ENCODE peak calls at places on chromosome 14, in eight cellular contexts. N is H9; F is CD8-positive, alpha-beta T cell; T is Caco-2; W is lower lobe of right lung; Y is uterus; U is testis; Z is tibial nerve. J is an unnamed sample. For H3K4me1, the result is how much of the 10 kb centered on the place peaks cover.

GRCh38 chr14:93046696-93047050 is 69.1 kb downstream of the ITPK1 start:
- DNase-seq in F (no peak), Y (no peak), U (no peak), N (no peak), Z (no peak), W (no peak), T (no peak), J (no peak)

GRCh38 chr14:79724934-79725717 is 486.2 kb downstream of the DIO2 start:
- DNase-seq in T (no peak), W (no peak), Y (no peak), Z (no peak), U (no peak), N (no peak), F (no peak), J (no peak)

GRCh38 chr14:86430807-86431206 is 900.9 kb downstream of the FLRT2 start:
- DNase-seq in N (no peak), T (no peak), U (no peak), W (no peak), Z (no peak), F (no peak), Y (no peak), J (no peak)

GRCh38 chr14:104752338-104752734 is 611 bp upstream of the SIVA1 start:
- DNase-seq in Z (no peak), N (no peak), U (no peak), W (no peak), T (no peak), Y (peak), F (no peak), J (no peak)

GRCh38 chr14:38138581-38139138 is 69.0 kb upstream of the SSTR1 start:
- DNase-seq in U (no peak), Z (no peak), F (no peak), Y (no peak), N (no peak), W (no peak), T (no peak), J (no peak)

GRCh38 chr14:26601856-26602255 is 4.0 kb upstream of the NOVA1 start:
- DNase-seq in N (no peak), W (no peak), U (no peak), T (no peak), Y (no peak), Z (no peak), F (no peak), J (no peak)

GRCh38 chr14:52268191-52269061 is 928 bp downstream of the PTGDR start:
- DNase-seq in F (no peak), T (peak), N (peak), W (no peak), U (no peak), Z (no peak), Y (peak), J (no peak)

GRCh38 chr14:71449316-71450055 is 482.7 kb upstream of the RGS6 start:
- DNase-seq in Z (no peak), T (no peak), U (no peak), F (no peak), Y (no peak), W (no peak), N (no peak), J (no peak)

GRCh38 chr14:76490735-76491134 is 114.8 kb downstream of the ESRRB start:
- DNase-seq in Z (no peak), T (no peak), W (no peak), N (no peak), Y (no peak), F (no peak), U (no peak), J (no peak)

GRCh38 chr14:74519316-74520074 is 25.9 kb downstream of the ISCA2 start:
- DNase-seq in F (no peak), W (peak), N (no peak), T (no peak), U (no peak), Z (no peak), Y (no peak), J (no peak)

GRCh38 chr14:83733670-83734069 is 1796.3 kb upstream of the FLRT2 start:
- DNase-seq in T (no peak), U (no peak), Z (no peak), F (no peak), Y (no peak), W (no peak), N (no peak), J (no peak)

GRCh38 chr14:28240909-28241308 is 525.7 kb upstream of the FOXG1 start:
- DNase-seq in F (no peak), T (no peak), Z (no peak), N (no peak), W (no peak), U (no peak), Y (no peak), J (no peak)

DNA sequence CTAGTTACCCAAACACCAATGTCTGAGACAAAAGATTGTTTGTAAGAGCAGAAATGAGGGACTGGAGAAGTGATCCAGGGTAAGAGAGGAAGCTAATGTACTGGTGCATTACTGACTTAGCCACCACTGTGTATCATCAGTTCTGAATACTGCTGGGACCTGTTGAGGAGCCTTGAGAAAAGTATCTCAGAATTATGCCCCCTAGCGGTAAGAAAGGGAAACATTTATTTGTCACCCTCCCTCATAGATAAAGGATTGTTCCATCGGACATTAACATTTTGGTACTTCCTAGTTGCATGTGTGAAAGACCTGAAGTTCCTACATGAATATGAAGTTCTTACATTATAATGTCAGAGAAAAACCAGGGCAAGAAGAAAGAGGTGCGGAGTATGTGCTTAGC is 612.5 kb downstream of the FSCB start:
- DNase-seq in W (no peak), Z (no peak), F (no peak), N (no peak), T (peak), U (no peak), Y (no peak), J (no peak)
- TF ChIP-seq CTCF in W (peak), Z (peak), F (no peak), N (peak), T (peak), U (no peak), Y (no peak), J (no peak)

GRCh38 chr14:55577229-55577628 is 2.8 kb upstream of the KTN1 start:
- DNase-seq in U (no peak), F (no peak), N (no peak), T (no peak), W (no peak), Y (no peak), Z (no peak), J (no peak)

GRCh38 chr14:55580401-55581010 is 499 bp downstream of the KTN1 start:
- DNase-seq in N (peak), F (peak), U (peak), Y (peak), T (peak), W (peak), Z (no peak), J (no peak)

GRCh38 chr14:55581011-55581806 is 1.2 kb downstream of the KTN1 start:
- DNase-seq in U (peak), T (peak), N (peak), Z (no peak), Y (peak), F (peak), W (peak), J (peak)

GRCh38 chr14:55578511-55578910 is 1.5 kb upstream of the KTN1 start:
- DNase-seq in W (no peak), Z (no peak), T (no peak), U (peak), F (no peak), N (no peak), Y (no peak), J (no peak)

DNA sequence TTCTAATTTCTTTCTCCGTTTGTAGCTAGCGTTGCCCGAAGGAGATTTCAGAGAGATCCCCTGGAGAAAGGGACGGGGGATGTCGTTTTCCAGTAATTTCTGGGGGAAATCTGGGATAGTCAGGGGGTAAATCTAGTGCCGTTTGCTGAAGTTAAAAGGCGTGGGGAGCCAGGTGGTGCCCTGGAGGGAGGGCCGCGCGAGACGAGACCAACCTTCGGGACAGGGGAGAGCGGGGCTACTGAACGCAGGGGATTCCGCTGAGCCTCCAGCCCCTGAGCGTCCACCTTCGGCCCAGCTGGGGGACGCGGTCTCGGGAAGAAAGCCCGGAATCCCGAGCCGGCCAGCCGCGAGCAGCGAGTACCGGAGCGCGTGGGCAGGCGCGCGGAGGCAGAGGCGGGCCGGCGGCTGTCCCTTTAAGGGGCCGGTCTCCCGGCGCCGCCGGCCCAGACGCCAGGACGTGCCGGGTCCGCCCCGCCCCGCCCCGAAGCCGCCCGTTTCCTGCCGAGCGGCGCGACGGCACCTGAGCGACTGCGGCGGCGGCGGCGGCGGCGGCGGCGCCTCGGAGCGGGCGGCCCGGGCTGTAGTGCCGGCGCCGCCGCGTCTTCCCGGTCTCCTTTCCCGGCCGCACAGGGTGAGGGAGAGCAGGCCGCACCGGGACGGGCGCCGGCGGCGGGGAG is at the start of gene KTN1:
- DNase-seq in T (peak), U (peak), F (peak), Y (peak), N (peak), W (peak), Z (peak), J (peak)
- H3K4me1 ChIP-seq in T (under half), U (under half), F (under half), Y (under half), N (under half), W (under half), Z (under half), J (under half)

GRCh38 chr14:68815288-68816182 is 22.7 kb upstream of the ZFP36L1 start:
- DNase-seq in W (no peak), T (peak), F (no peak), U (no peak), Y (no peak), N (no peak), Z (peak), J (peak)

GRCh38 chr14:68816183-68816942 is 23.5 kb upstream of the ZFP36L1 start:
- DNase-seq in U (peak), N (peak), F (peak), Y (peak), T (peak), W (peak), Z (peak), J (peak)

GRCh38 chr14:68817513-68818212 is 24.8 kb upstream of the ZFP36L1 start:
- DNase-seq in T (no peak), Z (no peak), F (no peak), Y (no peak), N (no peak), W (no peak), U (no peak), J (no peak)

GRCh38 chr14:68819260-68819691 is 26.4 kb upstream of the ZFP36L1 start:
- DNase-seq in F (no peak), U (no peak), T (peak), N (peak), Y (peak), W (no peak), Z (no peak), J (peak)

GRCh38 chr14:68816943-68817430 is 24.1 kb upstream of the ZFP36L1 start:
- DNase-seq in N (no peak), T (no peak), U (no peak), Z (no peak), F (no peak), W (no peak), Y (no peak), J (peak)
- TF ChIP-seq CTCF in N (no peak), T (no peak), U (no peak), Z (no peak), F (no peak), W (no peak), Y (no peak), J (peak)

GRCh38 chr14:20683896-20684661 is at the start of gene RNASE4:
- DNase-seq in U (peak), T (peak), Y (peak), Z (peak), W (peak), F (peak), N (peak), J (peak)
- H3K4me1 ChIP-seq in U (under half), T (under half), Y (under half), Z (under half), W (under half), F (under half), N (under half), J (under half)

DNA sequence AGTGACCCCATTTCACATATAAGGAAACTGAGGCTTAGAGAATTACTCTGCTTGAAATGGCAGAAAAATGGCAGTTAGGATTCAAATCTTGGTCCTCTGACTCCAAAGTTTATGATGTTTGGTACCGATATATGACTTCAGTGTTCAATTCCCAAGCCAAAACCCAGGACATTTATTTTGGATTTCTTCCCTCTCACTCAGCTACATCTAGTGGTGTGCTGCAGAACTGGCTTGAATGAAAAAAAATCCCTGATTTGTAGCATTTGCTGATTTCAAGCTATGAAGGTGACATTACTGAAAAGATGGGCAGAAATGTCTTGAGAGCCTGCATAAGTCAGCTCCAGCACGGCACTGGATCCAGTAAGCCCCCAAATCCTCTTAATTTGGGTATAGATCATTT is 106.4 kb downstream of the EFCAB11 start:
- DNase-seq in U (no peak), N (no peak), Z (no peak), F (no peak), Y (no peak), W (no peak), T (no peak), J (no peak)
- TF ChIP-seq CTCF in U (no peak), N (peak), Z (peak), F (no peak), Y (no peak), W (no peak), T (peak), J (peak)

J was measured in right atrium auricular region.